ENCODE peak calls at places on chromosomes 5 and 9, in seven cellular contexts. K, L, V, C, F, U and P are unnamed samples.

GRCh38 chr9:87557996-87558395 is 60.3 kb downstream of the DAPK1 start:
- DNase-seq in U (no peak), F (no peak), V (no peak), C (no peak), L (no peak), K (no peak), P (no peak)

GRCh38 chr5:17105744-17106450 is 111.5 kb upstream of the BASP1 start:
- DNase-seq in C (no peak), U (no peak), L (no peak), V (peak), K (no peak), F (peak), P (no peak)

GRCh38 chr5:102700126-102700851 is 54.8 kb upstream of the PAM start:
- DNase-seq in K (no peak), L (no peak), U (no peak), F (no peak), V (no peak), C (no peak), P (no peak)

GRCh38 chr5:132987531-132988408 is 24.3 kb upstream of the AFF4 start:
- DNase-seq in K (no peak), V (no peak), U (no peak), F (no peak), L (no peak), C (no peak), P (no peak)

GRCh38 chr5:73482383-73483193 is 15.7 kb upstream of the BTF3 start:
- DNase-seq in C (no peak), L (no peak), V (no peak), U (no peak), F (peak), K (no peak), P (no peak)

GRCh38 chr5:41960481-41960880 is 35.4 kb downstream of the FBXO4 start:
- DNase-seq in C (no peak), F (no peak), K (no peak), U (no peak), V (no peak), L (no peak), P (no peak)

GRCh38 chr5:102306121-102306520 is 10.0 kb upstream of the SLCO4C1 start:
- DNase-seq in F (no peak), V (no peak), K (no peak), C (no peak), L (no peak), U (no peak), P (no peak)

GRCh38 chr5:152642880-152643279 is 237.8 kb upstream of the NMUR2 start:
- DNase-seq in L (no peak), V (no peak), U (no peak), C (no peak), K (no peak), F (no peak), P (no peak)

GRCh38 chr5:137282216-137282615 is 216.9 kb downstream of the SPOCK1 start:
- DNase-seq in K (no peak), F (no peak), V (no peak), U (no peak), C (no peak), L (no peak), P (no peak)

GRCh38 chr5:75274486-75274885 is 37.8 kb upstream of the ANKRD31 start:
- DNase-seq in L (no peak), U (no peak), C (no peak), K (no peak), F (no peak), V (no peak), P (no peak)

GRCh38 chr5:132387649-132388117 is 18.2 kb downstream of the SLC22A5 start:
- DNase-seq in V (no peak), F (peak), L (peak), U (peak), K (peak), C (no peak), P (no peak)

GRCh38 chr9:133125706-133126696 is 5.0 kb upstream of the RALGDS start:
- DNase-seq in F (no peak), L (peak), V (peak), C (no peak), U (no peak), K (no peak), P (no peak)

GRCh38 chr9:84385357-84386040 is 44.9 kb upstream of the SLC28A3 start:
- DNase-seq in F (no peak), U (no peak), K (no peak), V (no peak), L (no peak), C (no peak), P (no peak)

GRCh38 chr5:56358703-56359428 is 125.7 kb upstream of the ANKRD55 start:
- DNase-seq in C (no peak), V (no peak), L (peak), U (no peak), F (no peak), K (peak), P (no peak)

GRCh38 chr5:13946111-13946510 is 1.6 kb upstream of the DNAH5 start:
- DNase-seq in L (no peak), K (no peak), C (no peak), V (no peak), F (no peak), U (no peak), P (no peak)

GRCh38 chr5:176737746-176738699 is 72.3 kb upstream of the UNC5A start:
- DNase-seq in V (no peak), L (peak), K (no peak), C (no peak), U (no peak), F (no peak), P (no peak)

GRCh38 chr5:11777096-11777495 is 127.2 kb downstream of the CTNND2 start:
- DNase-seq in U (no peak), C (no peak), K (no peak), F (no peak), V (no peak), L (no peak), P (no peak)

GRCh38 chr9:98823666-98824334 is 16.3 kb downstream of the GALNT12 start:
- DNase-seq in L (no peak), V (no peak), F (no peak), U (no peak), K (no peak), C (no peak), P (no peak)

GRCh38 chr9:30258079-30258478 is 2126.4 kb upstream of the ACO1 start:
- DNase-seq in L (no peak), K (no peak), U (no peak), C (no peak), F (no peak), V (no peak), P (no peak)

GRCh38 chr9:89477811-89478583 is 19.9 kb downstream of the SEMA4D start:
- DNase-seq in U (no peak), L (peak), K (peak), F (no peak), V (no peak), C (no peak), P (no peak)
- TF ChIP-seq CTCF in U (no peak), L (no peak), K (no peak), F (no peak), V (no peak), C (no peak), P (no peak)

GRCh38 chr5:83472508-83473343 is 1.2 kb downstream of the VCAN start:
- DNase-seq in V (peak), C (peak), U (no peak), F (peak), L (peak), K (peak), P (no peak)

GRCh38 chr5:83470516-83470915 is 1.0 kb upstream of the VCAN start:
- DNase-seq in L (no peak), F (no peak), C (peak), U (no peak), V (no peak), K (no peak), P (no peak)

GRCh38 chr5:83470920-83471404 is 582 bp upstream of the VCAN start:
- DNase-seq in U (no peak), C (peak), V (no peak), L (no peak), F (no peak), K (peak), P (no peak)

GRCh38 chr5:83472213-83472507 is 616 bp downstream of the VCAN start:
- DNase-seq in K (no peak), F (no peak), U (no peak), L (no peak), V (no peak), C (no peak), P (no peak)

GRCh38 chr5:83471405-83472212 is at the start of gene VCAN:
- DNase-seq in U (no peak), F (peak), K (peak), V (peak), C (peak), L (no peak), P (no peak)
- H3K4me3 ChIP-seq in U (peak), F (peak), K (peak), V (peak), C (peak), L (peak), P (peak)

DNA sequence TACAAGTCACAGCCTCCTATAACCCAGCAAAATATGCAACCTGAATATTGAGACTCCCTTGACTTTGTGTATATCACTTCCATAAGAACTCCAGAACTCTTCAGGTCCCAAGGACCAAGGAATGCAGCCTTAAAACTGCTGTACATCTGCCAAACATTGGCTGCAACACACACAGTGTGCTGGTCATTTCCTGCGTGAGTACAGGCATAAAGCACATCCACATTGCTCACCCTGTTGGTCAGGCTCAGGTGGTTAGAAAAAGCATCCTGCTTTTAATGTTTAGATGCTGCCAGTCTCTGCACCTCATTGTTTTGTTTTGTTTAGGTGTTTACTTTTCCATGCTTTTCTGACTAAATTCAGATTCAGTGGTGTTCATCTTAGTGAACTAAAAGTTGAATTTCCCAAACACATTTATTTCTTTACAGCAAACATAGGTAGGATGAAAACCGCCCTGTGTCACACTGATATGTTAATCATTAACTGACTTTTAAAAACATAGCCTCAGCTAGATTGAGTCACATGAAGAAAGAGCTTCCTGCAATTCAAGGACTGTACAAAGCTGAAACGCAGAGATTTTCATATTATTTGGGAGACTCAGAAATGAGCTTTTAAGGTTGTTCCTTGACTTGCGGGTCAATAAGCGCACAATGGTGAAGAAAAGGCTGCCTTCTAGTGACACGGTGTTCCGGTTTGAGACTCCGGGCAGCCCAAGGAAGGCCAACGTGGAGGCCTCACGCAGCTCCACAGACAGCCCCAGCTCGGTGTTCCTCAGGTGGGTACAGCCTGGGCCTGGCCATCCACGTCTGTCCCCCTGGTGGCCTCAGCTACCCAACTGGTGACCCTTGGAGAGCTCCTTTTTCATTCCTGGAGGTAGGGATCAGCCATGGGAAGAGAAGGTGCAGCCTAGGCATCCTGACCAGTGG is 52.2 kb upstream of the GRAMD2B start:
- DNase-seq in L (no peak), C (no peak), V (no peak), K (no peak), F (peak), U (no peak), P (no peak)
- TF ChIP-seq CTCF in L (no peak), C (peak), V (no peak), K (no peak), F (no peak), U (no peak), P (no peak)

GRCh38 chr5:180343110-180343845 is 9.9 kb downstream of the GFPT2 start:
- DNase-seq in C (peak), K (no peak), F (peak), U (no peak), V (no peak), L (no peak), P (no peak)
- H3K4me3 ChIP-seq in C (peak), K (no peak), F (peak), U (no peak), V (no peak), L (no peak), P (no peak)

DNA sequence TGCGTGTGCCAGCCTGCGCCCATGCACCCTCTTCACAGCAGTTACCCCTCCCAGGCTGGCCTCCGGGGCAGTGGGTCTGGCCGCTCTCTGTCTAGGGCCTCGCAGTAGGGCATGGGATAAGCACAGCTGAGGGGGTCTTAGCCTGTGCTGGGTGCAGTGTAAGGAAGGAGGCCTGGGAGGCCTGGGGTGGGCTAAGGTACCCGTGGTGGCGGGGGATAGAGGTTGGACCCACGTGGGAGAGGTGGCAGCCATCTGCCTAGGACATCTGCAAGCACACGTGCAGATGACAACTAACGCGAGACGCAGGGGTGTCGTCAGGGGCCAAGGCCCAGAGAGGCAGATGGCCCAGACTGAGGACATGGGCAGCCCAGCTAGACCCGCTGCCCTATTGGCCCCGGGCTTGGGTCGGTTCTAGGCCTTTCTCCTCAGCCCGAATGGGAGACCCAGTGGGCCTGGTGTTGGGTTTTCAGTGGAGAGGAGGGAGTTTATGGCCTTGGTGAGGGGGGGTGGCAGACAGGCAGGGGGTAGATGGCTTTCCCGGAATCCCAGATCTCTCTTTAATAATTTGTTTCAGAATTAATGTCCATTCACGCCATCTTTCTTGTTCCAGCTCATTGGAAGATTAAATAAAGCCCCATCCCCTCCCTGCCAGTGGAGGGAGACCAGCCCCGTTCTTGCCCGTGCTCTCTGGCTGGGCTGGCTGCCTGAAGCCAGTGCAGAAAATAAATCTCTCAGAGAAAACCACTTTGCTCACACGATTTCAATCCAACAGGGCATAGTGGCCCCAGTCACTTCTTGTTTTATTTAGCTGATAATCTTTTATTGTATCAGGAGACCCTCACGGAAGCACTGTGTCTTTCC is 154.2 kb downstream of the GAPVD1 start:
- DNase-seq in L (no peak), V (peak), C (no peak), F (no peak), K (no peak), U (no peak), P (no peak)
- TF ChIP-seq CTCF in L (no peak), V (no peak), C (no peak), F (no peak), K (no peak), U (no peak), P (no peak)